ENCODE peak calls at places on chromosomes 12 and 14, in six cellular contexts. H is psoas muscle, Y is body of pancreas, P is PC-3, R is H9, E is kidney. T is an unnamed sample. For H3K4me1, the result is how much of the 10 kb centered on the place peaks cover.

GRCh38 chr14:68762944-68763831 is 29.7 kb downstream of the ZFP36L1 start:
- DNase-seq in Y (peak), H (peak), R (peak), P (no peak), E (peak), T (peak)

GRCh38 chr12:127928615-127929014 is 338.4 kb upstream of the TMEM132C start:
- DNase-seq in E (no peak), P (peak), R (no peak), H (no peak), Y (no peak), T (no peak)

GRCh38 chr12:47079365-47079893 is at the start of gene PCED1B:
- DNase-seq in R (peak), H (peak), Y (peak), P (peak), E (peak), T (peak)

GRCh38 chr14:103103461-103104388 is 9.2 kb downstream of the EXOC3L4 start:
- DNase-seq in P (peak), E (peak), H (peak), Y (peak), R (peak), T (peak)

GRCh38 chr14:74572829-74573360 is 39.1 kb downstream of the LTBP2 start:
- DNase-seq in E (no peak), H (no peak), Y (no peak), P (no peak), R (no peak), T (no peak)

GRCh38 chr14:29475641-29476040 is 452.0 kb downstream of the PRKD1 start:
- DNase-seq in E (no peak), Y (no peak), P (peak), H (no peak), R (no peak), T (no peak)

GRCh38 chr14:105390849-105391500 is 7.4 kb upstream of the TEX22 start:
- DNase-seq in H (no peak), Y (no peak), E (peak), P (no peak), R (no peak), T (no peak)

GRCh38 chr12:12922191-12922616 is 29.8 kb downstream of the GPRC5D start:
- DNase-seq in P (peak), E (no peak), Y (no peak), R (no peak), H (peak), T (no peak)

GRCh38 chr14:29648045-29648444 is 279.6 kb downstream of the PRKD1 start:
- DNase-seq in R (no peak), Y (no peak), P (no peak), H (no peak), E (no peak), T (no peak)

GRCh38 chr14:38836539-38836938 is 266.5 kb downstream of the SEC23A start:
- DNase-seq in E (no peak), R (no peak), P (no peak), Y (no peak), H (no peak), T (no peak)

GRCh38 chr14:90575336-90575735 is 178.5 kb downstream of the CALM1 start:
- DNase-seq in R (no peak), H (no peak), E (no peak), P (no peak), Y (no peak), T (no peak)

GRCh38 chr12:58850826-58851225 is 69.5 kb downstream of the LRIG3 start:
- DNase-seq in P (no peak), R (no peak), Y (no peak), H (no peak), E (no peak), T (no peak)

GRCh38 chr12:89225401-89225800 is 126.9 kb downstream of the DUSP6 start:
- DNase-seq in H (peak), E (peak), R (peak), P (peak), Y (no peak), T (no peak)

GRCh38 chr12:109092484-109093021 is 719 bp downstream of the ALKBH2 start:
- DNase-seq in E (no peak), P (no peak), H (no peak), Y (no peak), R (no peak), T (no peak)

GRCh38 chr14:96626916-96627315 is 124.7 kb downstream of the PAPOLA start:
- DNase-seq in E (peak), R (peak), P (peak), Y (no peak), H (no peak), T (peak)

GRCh38 chr14:50045039-50045711 is 71.2 kb downstream of the VCPKMT start:
- DNase-seq in P (peak), H (peak), Y (peak), E (peak), R (no peak), T (peak)

GRCh38 chr12:53098354-53098981 is 1.0 kb downstream of the IGFBP6 start:
- DNase-seq in P (peak), R (peak), E (peak), Y (no peak), H (peak), T (no peak)

GRCh38 chr12:53097564-53098353 is at the start of gene IGFBP6:
- DNase-seq in H (peak), P (peak), R (peak), E (peak), Y (peak), T (no peak)

GRCh38 chr12:53097207-53097563 is 282 bp upstream of the IGFBP6 start:
- DNase-seq in R (peak), H (no peak), Y (no peak), E (no peak), P (no peak), T (no peak)

GRCh38 chr12:53100466-53101151 is 2.7 kb upstream of the SOAT2 start:
- DNase-seq in H (no peak), R (no peak), P (peak), Y (no peak), E (no peak), T (no peak)

DNA sequence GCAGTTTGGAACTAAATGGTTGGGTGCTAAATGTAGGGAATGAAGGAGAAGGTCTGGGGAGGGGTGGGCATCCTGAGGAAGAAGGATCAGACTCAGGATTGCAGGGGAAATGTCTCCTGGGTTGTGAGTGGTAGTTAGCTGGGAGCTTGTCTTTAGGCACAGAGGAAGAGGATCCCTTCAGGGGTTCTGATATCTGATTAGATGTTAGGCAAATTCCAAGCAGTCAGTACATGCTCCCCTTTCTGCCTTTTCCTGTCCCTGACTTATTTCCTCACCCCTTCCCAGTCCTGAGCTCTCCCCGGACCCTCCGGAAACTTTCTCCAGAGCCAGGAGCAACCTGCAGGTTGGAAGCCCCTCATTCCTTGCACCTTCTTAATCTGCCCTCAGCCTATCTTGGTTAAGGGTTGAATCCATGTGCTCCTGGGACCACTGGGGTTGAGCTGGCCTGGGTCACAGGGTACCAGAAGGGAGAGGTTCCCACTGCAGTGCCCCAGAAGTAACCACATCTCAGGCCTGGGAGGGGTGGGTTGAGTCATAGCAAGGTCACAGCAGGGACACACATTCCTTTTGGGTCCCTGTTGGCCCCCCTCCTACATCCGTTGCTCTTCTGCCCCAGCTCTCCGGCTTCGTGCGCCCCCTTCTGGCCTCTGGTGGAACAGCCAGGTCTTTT is 1.6 kb downstream of the IGFBP6 start:
- DNase-seq in H (peak), Y (peak), E (peak), P (peak), R (peak), T (peak)
- H3K4me1 ChIP-seq in H (under half), Y (under half), E (under half), P (under half), R (under half), T (under half)

GRCh38 chr12:132560831-132561783 is 49.3 kb downstream of the LRCOL1 start:
- DNase-seq in E (no peak), Y (peak), P (peak), R (peak), H (no peak), T (no peak)

GRCh38 chr12:132562489-132563045 is 47.8 kb downstream of the LRCOL1 start:
- DNase-seq in E (no peak), R (no peak), Y (no peak), P (no peak), H (no peak), T (no peak)

GRCh38 chr12:132560421-132560830 is 50.0 kb downstream of the LRCOL1 start:
- DNase-seq in E (no peak), H (no peak), Y (peak), R (no peak), P (peak), T (no peak)

GRCh38 chr12:132559652-132560420 is 50.5 kb downstream of the LRCOL1 start:
- DNase-seq in R (peak), H (peak), P (peak), Y (peak), E (no peak), T (peak)

DNA sequence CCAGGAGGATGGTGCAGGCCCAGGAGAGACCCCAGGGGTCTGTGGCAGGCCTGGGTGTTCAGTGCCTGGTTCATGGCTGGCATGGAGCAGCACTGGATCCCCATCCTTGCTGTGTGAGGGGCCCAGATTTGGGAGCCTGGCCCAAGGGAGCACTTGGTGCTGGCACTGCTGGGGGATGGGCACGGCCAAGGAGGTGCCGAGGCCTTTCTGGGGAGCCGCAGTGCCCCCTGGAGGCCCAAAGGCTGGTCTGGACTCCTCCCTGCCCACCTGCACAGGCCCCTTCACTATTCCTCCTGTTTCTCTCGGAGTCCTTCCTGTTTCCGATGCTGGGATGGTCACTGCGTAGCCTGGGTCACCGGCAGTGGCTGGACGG is 48.6 kb downstream of the LRCOL1 start:
- DNase-seq in E (no peak), P (peak), Y (peak), H (no peak), R (peak), T (no peak)
- TF ChIP-seq CTCF in E (peak), P (peak), Y (no peak), H (peak), R (peak), T (peak)

DNA sequence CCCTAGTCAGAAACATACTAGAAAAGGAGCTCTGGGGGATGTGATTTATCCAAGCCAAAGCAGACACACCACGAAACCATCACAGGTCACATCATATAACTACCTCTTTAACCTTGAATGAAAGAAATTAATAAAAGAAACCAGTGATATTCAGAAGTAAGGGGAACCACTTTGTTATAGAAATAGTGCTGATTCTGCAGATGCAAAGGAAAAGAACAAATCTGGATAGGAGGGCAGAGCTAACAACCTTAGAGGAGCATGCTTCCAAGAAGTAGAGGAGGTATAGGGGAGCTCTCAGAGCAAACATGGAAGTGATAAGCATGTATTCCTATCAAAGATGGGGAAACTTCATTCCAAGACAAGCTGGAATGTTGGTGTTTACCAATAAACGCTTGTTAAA is 117.0 kb upstream of the MDM1 start:
- DNase-seq in H (no peak), E (no peak), P (no peak), Y (no peak), R (no peak), T (no peak)
- H3K4me1 ChIP-seq in H (under half), E (under half), P (under half), Y (under half), R (under half), T (under half)

GRCh38 chr14:101620039-101620788 is 58.9 kb downstream of the DIO3 start:
- DNase-seq in H (no peak), E (no peak), R (no peak), P (no peak), Y (no peak), T (no peak)
- TF ChIP-seq CTCF in H (no peak), E (no peak), R (no peak), P (no peak), Y (no peak), T (no peak)

GRCh38 chr14:92528486-92529100 is 15.0 kb downstream of the RIN3 start:
- DNase-seq in R (no peak), Y (no peak), E (no peak), H (no peak), P (no peak), T (no peak)
- H3K4me1 ChIP-seq in R (under half), Y (under half), E (under half), H (under half), P (under half), T (under half)

GRCh38 chr14:72732022-72732780 is 161.7 kb downstream of the DPF3 start:
- DNase-seq in R (no peak), H (no peak), P (no peak), Y (no peak), E (no peak), T (no peak)
- TF ChIP-seq CTCF in R (no peak), H (no peak), P (no peak), Y (no peak), E (no peak), T (no peak)

T was measured in right lobe of liver.